ENCODE peak calls at places on chromosomes 13 and 19, in five cellular contexts. One of them, this sample, is unnamed.

GRCh38 chr13:109783815-109784589 is 2.4 kb downstream of the IRS2 start:
- DNase-seq in K562: no peak
- DNase-seq in GM12878: no peak
- DNase-seq in GM12892: no peak
- DNase-seq in HepG2: no peak
- DNase-seq in this sample: no peak

GRCh38 chr19:34480971-34481821 is at the start of gene WTIP:
- DNase-seq in HepG2: peak; percentile 62
- DNase-seq in GM12878: no peak
- DNase-seq in GM12892: no peak
- DNase-seq in K562: no peak
- DNase-seq in this sample: no peak

GRCh38 chr19:50025794-50026549 is at the start of gene ZNF473:
- DNase-seq in GM12892: peak; percentile 81
- DNase-seq in HepG2: peak; percentile 92
- DNase-seq in GM12878: no peak
- DNase-seq in K562: peak; percentile 84
- DNase-seq in this sample: peak; percentile 76

GRCh38 chr19:7655581-7655980 is 13.3 kb upstream of the RETN start:
- DNase-seq in GM12892: no peak
- DNase-seq in K562: no peak
- DNase-seq in HepG2: no peak
- DNase-seq in GM12878: no peak
- DNase-seq in this sample: no peak

GRCh38 chr19:33714149-33714548 is 82.5 kb upstream of the KCTD15 start:
- DNase-seq in K562: no peak
- DNase-seq in HepG2: no peak
- DNase-seq in GM12892: no peak
- DNase-seq in GM12878: no peak
- DNase-seq in this sample: no peak

GRCh38 chr19:2600914-2601870 is 101.3 kb downstream of the GNG7 start:
- DNase-seq in GM12892: no peak
- DNase-seq in GM12878: no peak
- DNase-seq in HepG2: no peak
- DNase-seq in K562: no peak
- DNase-seq in this sample: no peak

GRCh38 chr13:111906816-111907215 is 160.1 kb upstream of the SOX1 start:
- DNase-seq in K562: no peak
- DNase-seq in GM12878: no peak
- DNase-seq in HepG2: no peak
- DNase-seq in GM12892: no peak
- DNase-seq in this sample: no peak

GRCh38 chr13:38566526-38566925 is 120.4 kb upstream of the FREM2 start:
- DNase-seq in HepG2: no peak
- DNase-seq in GM12878: no peak
- DNase-seq in GM12892: no peak
- DNase-seq in K562: no peak
- DNase-seq in this sample: no peak

GRCh38 chr13:113110048-113110851 is 4.7 kb downstream of the F7 start:
- DNase-seq in HepG2: no peak
- DNase-seq in K562: no peak
- DNase-seq in GM12892: no peak
- DNase-seq in GM12878: no peak
- DNase-seq in this sample: no peak

GRCh38 chr19:47102561-47103135 is 10.9 kb downstream of the ZC3H4 start:
- DNase-seq in GM12878: no peak
- DNase-seq in HepG2: no peak
- DNase-seq in GM12892: no peak
- DNase-seq in K562: no peak
- DNase-seq in this sample: no peak

GRCh38 chr19:43784251-43784980 is 3.6 kb upstream of the KCNN4 start:
- DNase-seq in GM12892: peak; percentile 38
- DNase-seq in K562: peak; percentile 78
- DNase-seq in GM12878: no peak
- DNase-seq in HepG2: no peak
- DNase-seq in this sample: no peak

GRCh38 chr13:105979586-105979985 is 555.9 kb downstream of the EFNB2 start:
- DNase-seq in HepG2: no peak
- DNase-seq in GM12892: no peak
- DNase-seq in K562: no peak
- DNase-seq in GM12878: no peak
- DNase-seq in this sample: no peak

GRCh38 chr19:3275068-3275582 is 50.7 kb downstream of the CELF5 start:
- DNase-seq in K562: peak; percentile 45
- DNase-seq in HepG2: peak; percentile 65
- DNase-seq in GM12878: no peak
- DNase-seq in GM12892: peak; percentile 70
- DNase-seq in this sample: peak; percentile 64

GRCh38 chr13:94419304-94419943 is 60.1 kb downstream of the DCT start:
- DNase-seq in K562: no peak
- DNase-seq in GM12892: no peak
- DNase-seq in GM12878: no peak
- DNase-seq in HepG2: no peak
- DNase-seq in this sample: no peak

GRCh38 chr13:110841846-110842245 is 73.0 kb downstream of the ANKRD10 start:
- DNase-seq in K562: no peak
- DNase-seq in GM12892: no peak
- DNase-seq in HepG2: no peak
- DNase-seq in GM12878: no peak
- DNase-seq in this sample: no peak

GRCh38 chr13:67223024-67223423 is 7.1 kb downstream of the PCDH9 start:
- DNase-seq in GM12878: no peak
- DNase-seq in GM12892: no peak
- DNase-seq in K562: no peak
- DNase-seq in HepG2: no peak
- DNase-seq in this sample: no peak

GRCh38 chr13:73228546-73228945 is 169.7 kb downstream of the KLF5 start:
- DNase-seq in GM12892: no peak
- DNase-seq in GM12878: no peak
- DNase-seq in K562: no peak
- DNase-seq in HepG2: no peak
- DNase-seq in this sample: no peak

DNA sequence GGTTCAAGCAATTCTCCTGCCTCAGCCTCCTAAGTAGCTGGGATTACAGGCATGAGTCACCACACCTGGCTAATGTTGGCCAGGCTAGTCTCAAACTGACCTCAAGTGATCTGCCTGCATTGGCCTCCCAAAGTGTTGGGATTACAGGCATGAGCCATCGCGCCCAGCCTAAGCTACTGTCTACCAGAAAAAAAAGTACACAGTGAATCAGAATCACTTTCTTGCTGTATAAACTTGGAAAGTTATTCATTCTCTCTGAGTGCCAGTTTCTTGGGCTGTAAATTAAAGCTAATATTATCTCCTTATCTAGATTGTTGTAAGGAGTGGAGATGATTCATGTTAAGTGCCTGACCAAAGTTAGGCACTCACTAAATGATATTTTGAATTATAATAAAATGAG is 242.8 kb downstream of the ENOX1 start:
- DNase-seq in HepG2: no peak
- DNase-seq in GM12892: no peak
- DNase-seq in K562: no peak
- DNase-seq in GM12878: no peak
- DNase-seq in this sample: no peak
- TF ChIP-seq POLR2AphosphoS5 in HepG2: no peak
- TF ChIP-seq POLR2AphosphoS5 in GM12892: no peak
- TF ChIP-seq POLR2AphosphoS5 in K562: no peak
- TF ChIP-seq POLR2AphosphoS5 in GM12878: no peak
- TF ChIP-seq POLR2AphosphoS5 in this sample: no peak

GRCh38 chr13:41345921-41346589 is 35.0 kb downstream of the NAA16 start:
- DNase-seq in GM12892: no peak
- DNase-seq in K562: no peak
- DNase-seq in HepG2: no peak
- DNase-seq in GM12878: no peak
- DNase-seq in this sample: no peak
- TF ChIP-seq TAF1 in GM12892: no peak
- TF ChIP-seq TAF1 in K562: no peak
- TF ChIP-seq TAF1 in HepG2: no peak
- TF ChIP-seq TAF1 in GM12878: no peak
- TF ChIP-seq TAF1 in this sample: no peak

GRCh38 chr13:30293995-30294394 is 13.4 kb downstream of the KATNAL1 start:
- DNase-seq in K562: no peak
- DNase-seq in GM12878: no peak
- DNase-seq in GM12892: no peak
- DNase-seq in HepG2: no peak
- DNase-seq in this sample: no peak

GRCh38 chr13:30289533-30289932 is 17.8 kb downstream of the KATNAL1 start:
- DNase-seq in K562: no peak
- DNase-seq in HepG2: no peak
- DNase-seq in GM12878: no peak
- DNase-seq in GM12892: no peak
- DNase-seq in this sample: no peak

GRCh38 chr13:30290812-30291436 is 16.4 kb downstream of the KATNAL1 start:
- DNase-seq in GM12892: no peak
- DNase-seq in K562: no peak
- DNase-seq in GM12878: no peak
- DNase-seq in HepG2: no peak
- DNase-seq in this sample: no peak

DNA sequence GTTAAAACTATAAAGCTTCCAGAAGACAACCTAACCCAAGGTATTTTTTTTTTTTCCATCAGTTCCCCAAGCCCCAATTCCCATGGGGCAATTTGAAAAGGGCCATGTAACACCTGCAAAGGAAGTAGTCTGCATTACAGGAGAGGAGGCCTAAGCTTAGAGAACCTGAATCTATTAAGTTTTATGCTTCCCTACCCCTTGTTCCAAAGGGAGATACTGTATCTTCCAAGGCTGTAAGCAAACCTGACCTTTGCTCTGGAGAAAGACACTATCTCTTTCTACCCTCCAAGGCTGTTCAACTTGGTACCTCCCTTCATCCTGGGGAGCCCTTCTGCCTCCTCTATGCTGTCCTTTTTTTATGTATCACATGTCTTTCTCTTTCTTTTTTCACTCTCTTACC is 15.0 kb downstream of the KATNAL1 start:
- DNase-seq in K562: no peak
- DNase-seq in HepG2: no peak
- DNase-seq in GM12892: no peak
- DNase-seq in GM12878: no peak
- DNase-seq in this sample: no peak
- TF ChIP-seq POLR2AphosphoS5 in K562: no peak
- TF ChIP-seq POLR2AphosphoS5 in HepG2: no peak
- TF ChIP-seq POLR2AphosphoS5 in GM12892: no peak
- TF ChIP-seq POLR2AphosphoS5 in GM12878: no peak
- TF ChIP-seq POLR2AphosphoS5 in this sample: no peak

GRCh38 chr19:5080809-5081208 is 111.9 kb downstream of the KDM4B start:
- DNase-seq in GM12878: no peak
- DNase-seq in GM12892: no peak
- DNase-seq in K562: no peak
- DNase-seq in HepG2: no peak
- DNase-seq in this sample: no peak

GRCh38 chr19:5078666-5079409 is 109.9 kb downstream of the KDM4B start:
- DNase-seq in GM12892: no peak
- DNase-seq in K562: no peak
- DNase-seq in GM12878: no peak
- DNase-seq in HepG2: no peak
- DNase-seq in this sample: no peak

GRCh38 chr19:5081441-5082161 is 112.7 kb downstream of the KDM4B start:
- DNase-seq in GM12892: no peak
- DNase-seq in GM12878: no peak
- DNase-seq in HepG2: no peak
- DNase-seq in K562: no peak
- DNase-seq in this sample: no peak

GRCh38 chr19:5079410-5079774 is 110.5 kb downstream of the KDM4B start:
- DNase-seq in HepG2: no peak
- DNase-seq in GM12878: no peak
- DNase-seq in GM12892: no peak
- DNase-seq in K562: no peak
- DNase-seq in this sample: no peak

GRCh38 chr19:5080030-5080644 is 111.2 kb downstream of the KDM4B start:
- DNase-seq in K562: no peak
- DNase-seq in GM12892: no peak
- DNase-seq in GM12878: no peak
- DNase-seq in HepG2: no peak
- DNase-seq in this sample: no peak
- TF ChIP-seq TAF1 in K562: no peak
- TF ChIP-seq TAF1 in GM12892: no peak
- TF ChIP-seq TAF1 in GM12878: no peak
- TF ChIP-seq TAF1 in HepG2: no peak
- TF ChIP-seq TAF1 in this sample: no peak

DNA sequence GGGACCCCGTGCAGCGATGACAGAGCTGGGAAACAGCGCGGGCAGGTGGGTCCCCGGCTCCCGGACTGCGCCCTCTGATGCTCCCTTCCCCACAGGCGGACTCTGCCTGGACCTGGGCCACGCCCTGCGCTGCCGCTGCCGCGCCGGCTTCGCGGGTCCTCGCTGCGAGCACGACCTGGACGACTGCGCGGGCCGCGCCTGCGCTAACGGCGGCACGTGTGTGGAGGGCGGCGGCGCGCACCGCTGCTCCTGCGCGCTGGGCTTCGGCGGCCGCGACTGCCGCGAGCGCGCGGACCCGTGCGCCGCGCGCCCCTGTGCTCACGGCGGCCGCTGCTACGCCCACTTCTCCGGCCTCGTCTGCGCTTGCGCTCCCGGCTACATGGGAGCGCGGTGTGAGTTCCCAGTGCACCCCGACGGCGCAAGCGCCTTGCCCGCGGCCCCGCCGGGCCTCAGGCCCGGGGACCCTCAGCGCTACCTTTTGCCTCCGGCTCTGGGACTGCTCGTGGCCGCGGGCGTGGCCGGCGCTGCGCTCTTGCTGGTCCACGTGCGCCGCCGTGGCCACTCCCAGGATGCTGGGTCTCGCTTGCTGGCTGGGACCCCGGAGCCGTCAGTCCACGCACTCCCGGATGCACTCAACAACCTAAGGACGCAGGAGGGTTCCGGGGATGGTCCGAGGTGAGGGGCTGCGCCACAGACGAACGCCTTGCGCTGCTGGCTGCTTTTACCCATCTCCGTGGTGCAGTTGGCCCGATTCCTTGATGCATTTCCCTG is 7.8 kb upstream of the SELENOV start:
- DNase-seq in HepG2: peak; percentile 60
- DNase-seq in GM12892: peak; percentile 86
- DNase-seq in K562: peak; percentile 92
- DNase-seq in GM12878: no peak
- DNase-seq in this sample: peak; percentile 83
- TF ChIP-seq POLR2AphosphoS5 in HepG2: no peak
- TF ChIP-seq POLR2AphosphoS5 in GM12892: no peak
- TF ChIP-seq POLR2AphosphoS5 in K562: no peak
- TF ChIP-seq POLR2AphosphoS5 in GM12878: no peak
- TF ChIP-seq POLR2AphosphoS5 in this sample: no peak

DNA sequence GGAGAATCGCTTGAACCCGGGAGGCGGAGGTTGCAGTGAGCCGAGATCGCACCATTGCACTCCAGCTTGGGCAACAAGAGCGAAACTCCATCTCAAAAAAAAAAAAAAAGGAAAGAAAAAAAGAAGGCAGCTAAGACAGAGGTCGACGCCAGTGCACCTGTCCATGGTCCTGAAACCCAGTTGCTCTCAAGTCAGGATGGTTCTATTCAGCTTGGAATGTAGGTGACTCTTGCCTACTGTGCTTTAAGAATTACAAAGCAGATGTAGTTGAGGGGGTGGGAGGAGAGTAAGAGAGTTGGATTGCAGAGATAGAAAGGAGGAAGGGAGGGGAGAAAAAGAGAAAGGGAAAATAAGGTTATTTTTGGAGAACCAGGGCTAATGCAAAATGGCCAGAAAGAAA is 18.7 kb downstream of the CACNG7 start:
- DNase-seq in GM12892: no peak
- DNase-seq in HepG2: peak; percentile 33
- DNase-seq in K562: peak; percentile 48
- DNase-seq in GM12878: no peak
- DNase-seq in this sample: no peak
- TF ChIP-seq TAF1 in GM12892: no peak
- TF ChIP-seq TAF1 in HepG2: no peak
- TF ChIP-seq TAF1 in K562: no peak
- TF ChIP-seq TAF1 in GM12878: no peak
- TF ChIP-seq TAF1 in this sample: no peak